ENCODE peak calls at places on chromosomes 1 and 21, in ten cellular contexts. G, B, T, N, Y, J, W, S, O and L are unnamed samples.

GRCh38 chr1:116376734-116377096 is 3.7 kb downstream of the ATP1A1 start:
- DNase-seq in G (no peak), B (no peak), T (no peak), N (no peak), Y (no peak), J (no peak), W (no peak), S (no peak), O (no peak), L (no peak)

GRCh38 chr1:235502601-235503332 is 1.5 kb downstream of the B3GALNT2 start:
- DNase-seq in G (no peak), B (peak; percentile 51), T (peak; percentile 21), N (peak; percentile 39), Y (no peak), J (peak; percentile 22), W (no peak), S (peak; percentile 48), O (no peak), L (no peak)

GRCh38 chr1:11957891-11958290 is 22.4 kb upstream of the MFN2 start:
- DNase-seq in G (no peak), B (no peak), T (no peak), N (no peak), Y (no peak), J (no peak), W (no peak), S (no peak), O (no peak), L (no peak)

GRCh38 chr1:174262747-174263241 is 103.5 kb downstream of the RABGAP1L start:
- DNase-seq in G (peak; percentile 15), B (peak; percentile 68), T (peak; percentile 71), N (peak; percentile 60), Y (peak; percentile 46), J (peak; percentile 50), W (peak; percentile 92), S (peak; percentile 54), O (peak; percentile 56), L (peak; percentile 30)

GRCh38 chr1:84370831-84371394 is 27.4 kb upstream of the DNASE2B start:
- DNase-seq in G (no peak), B (peak; percentile 86), T (no peak), N (peak; percentile 79), Y (no peak), J (no peak), W (no peak), S (no peak), O (no peak), L (no peak)

GRCh38 chr1:172818841-172819527 is 160.1 kb downstream of the FASLG start:
- DNase-seq in G (no peak), B (peak; percentile 63), T (peak; percentile 95), N (peak; percentile 52), Y (no peak), J (no peak), W (peak; percentile 91), S (no peak), O (no peak), L (peak; percentile 43)

GRCh38 chr1:116880952-116881351 is 28.8 kb upstream of the PTGFRN start:
- DNase-seq in G (no peak), B (peak; percentile 44), T (no peak), N (peak; percentile 29), Y (no peak), J (no peak), W (no peak), S (no peak), O (no peak), L (no peak)

GRCh38 chr1:224433671-224434446 is 738 bp downstream of the WDR26 start:
- DNase-seq in G (no peak), B (peak; percentile 33), T (no peak), N (no peak), Y (no peak), J (peak; percentile 55), W (peak; percentile 58), S (peak; percentile 44), O (peak; percentile 61), L (peak; percentile 29)

GRCh38 chr1:205962821-205963221 is 19.6 kb upstream of the SLC26A9 start:
- DNase-seq in G (no peak), B (no peak), T (no peak), N (no peak), Y (no peak), J (no peak), W (no peak), S (no peak), O (no peak), L (no peak)

GRCh38 chr1:21607549-21608529 is 61.3 kb downstream of the RAP1GAP start:
- DNase-seq in G (peak; percentile 97), B (peak; percentile 56), T (peak; percentile 87), N (peak; percentile 31), Y (peak; percentile 50), J (peak; percentile 100), W (peak; percentile 78), S (peak; percentile 94), O (peak; percentile 99), L (peak; percentile 12)

GRCh38 chr1:20207546-20207945 is 21.2 kb upstream of the PLA2G2C start:
- DNase-seq in G (no peak), B (peak; percentile 35), T (no peak), N (peak; percentile 26), Y (no peak), J (no peak), W (no peak), S (no peak), O (no peak), L (no peak)

GRCh38 chr1:218426343-218426657 is 81.2 kb downstream of the TGFB2 start:
- DNase-seq in G (no peak), B (peak; percentile 67), T (no peak), N (peak; percentile 56), Y (peak; percentile 95), J (no peak), W (no peak), S (peak; percentile 35), O (no peak), L (no peak)

GRCh38 chr1:93958351-93959101 is 49.3 kb upstream of the GCLM start:
- DNase-seq in G (no peak), B (no peak), T (no peak), N (no peak), Y (no peak), J (no peak), W (no peak), S (no peak), O (no peak), L (no peak)

GRCh38 chr1:219358080-219358479 is 184.4 kb downstream of the LYPLAL1 start:
- DNase-seq in G (no peak), B (no peak), T (no peak), N (no peak), Y (no peak), J (no peak), W (no peak), S (no peak), O (no peak), L (no peak)

GRCh38 chr1:150808134-150808533 is at the start of gene CTSK:
- DNase-seq in G (no peak), B (no peak), T (no peak), N (no peak), Y (no peak), J (no peak), W (no peak), S (peak; percentile 12), O (no peak), L (no peak)

GRCh38 chr1:70038025-70038424 is 167.4 kb downstream of the LRRC40 start:
- DNase-seq in G (no peak), B (peak; percentile 37), T (no peak), N (peak; percentile 28), Y (no peak), J (no peak), W (no peak), S (no peak), O (no peak), L (no peak)

GRCh38 chr1:91308544-91308943 is 96.1 kb downstream of the HFM1 start:
- DNase-seq in G (no peak), B (no peak), T (no peak), N (no peak), Y (no peak), J (peak; percentile 44), W (no peak), S (no peak), O (no peak), L (no peak)

DNA sequence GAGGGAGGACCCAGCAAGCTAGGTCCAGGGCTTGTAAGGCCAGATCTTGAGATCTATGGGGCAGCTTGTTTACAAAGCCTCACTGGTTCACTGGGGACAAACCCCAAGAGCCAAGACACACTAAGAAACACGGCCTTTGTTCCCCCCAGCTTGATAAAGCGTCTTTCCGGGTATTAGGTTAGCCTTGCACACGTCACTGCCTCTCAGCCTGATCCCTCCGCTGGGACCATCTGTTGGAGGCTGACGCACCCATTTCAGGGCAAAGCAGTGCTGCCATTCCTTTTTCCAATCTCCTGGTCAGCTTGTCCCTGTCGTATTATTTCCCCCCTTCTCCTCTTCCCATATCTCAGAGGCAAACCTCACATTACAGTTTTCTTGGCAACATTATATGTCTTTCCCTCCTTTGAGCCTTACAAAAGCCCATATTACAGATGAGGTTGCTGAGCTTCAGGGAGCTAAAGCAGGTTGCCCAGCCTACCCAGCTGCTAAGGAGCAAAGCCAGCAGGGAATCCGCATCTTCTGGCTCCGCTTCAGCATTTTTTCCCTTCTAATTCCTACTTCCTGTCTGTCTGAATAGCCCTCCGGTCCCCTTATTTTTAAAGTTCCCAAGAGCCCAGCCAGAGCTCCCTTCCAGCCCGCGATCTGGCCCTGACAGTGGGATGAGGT is 4.1 kb downstream of the HEYL start:
- DNase-seq in G (no peak), B (no peak), T (no peak), N (no peak), Y (no peak), J (no peak), W (no peak), S (no peak), O (no peak), L (no peak)
- TF ChIP-seq CTCF in G (no peak), B (no peak), T (no peak), N (no peak), Y (no peak), J (no peak), W (no peak), S (no peak), O (no peak), L (no peak)

DNA sequence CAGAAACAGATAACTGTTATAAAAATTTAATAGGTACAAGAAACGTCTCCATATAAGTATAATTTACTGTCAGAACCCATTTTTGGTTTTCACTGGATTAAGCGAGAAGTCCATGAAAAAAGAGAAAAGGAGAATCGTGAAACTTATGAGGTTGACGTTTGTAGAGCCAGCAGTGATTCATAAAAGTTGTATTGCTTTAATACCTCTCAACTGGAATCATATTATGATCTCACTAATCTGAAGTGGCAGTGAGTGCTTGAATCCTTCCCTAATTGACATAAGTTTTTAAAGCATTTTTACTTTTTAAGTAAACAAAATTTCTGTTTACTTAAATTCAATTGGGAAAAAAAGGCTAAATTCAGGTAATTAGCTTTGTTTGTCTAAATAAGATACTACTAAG is 315.3 kb downstream of the TPR start:
- DNase-seq in G (no peak), B (peak; percentile 26), T (no peak), N (peak; percentile 8), Y (no peak), J (no peak), W (no peak), S (no peak), O (no peak), L (no peak)
- H2AFZ ChIP-seq in G (no peak overlapping the region), B (no peak overlapping the region), T (no peak overlapping the region), N (no peak overlapping the region), Y (no peak overlapping the region), J (peak overlapping the region; percentile 49), W (no peak overlapping the region), S (no peak overlapping the region), O (no peak overlapping the region), L (no peak overlapping the region)

GRCh38 chr21:25464275-25464674 is 143.0 kb downstream of the MRPL39 start:
- DNase-seq in G (no peak), B (no peak), T (no peak), N (no peak), Y (no peak), J (no peak), W (no peak), S (no peak), O (no peak), L (no peak)
- H3K4me3 ChIP-seq in G (no peak overlapping the region), B (no peak overlapping the region), T (no peak overlapping the region), N (no peak overlapping the region), Y (no peak overlapping the region), J (no peak overlapping the region), W (no peak overlapping the region), S (no peak overlapping the region), O (no peak overlapping the region), L (no peak overlapping the region)

GRCh38 chr1:10835423-10836421 is 39.3 kb upstream of the CASZ1 start:
- DNase-seq in G (peak; percentile 49), B (peak; percentile 66), T (no peak), N (peak; percentile 32), Y (peak; percentile 61), J (peak; percentile 76), W (no peak), S (peak; percentile 85), O (peak; percentile 98), L (no peak)
- TF ChIP-seq CTCF in G (no peak), B (no peak), T (no peak), N (no peak), Y (peak; percentile 42), J (no peak), W (no peak), S (no peak), O (peak; percentile 41), L (no peak)